ENCODE peak calls at places on chromosomes 16 and 17, in nine cellular contexts. C is neural progenitor cell, M is upper lobe of right lung, P is sigmoid colon, L is psoas muscle, W is IMR-90, X is uterus, Z is lung, V is left ventricle myocardium inferior. R is an unnamed sample. For H3K4me1, the result is how much of the 10 kb centered on the place peaks cover.

GRCh38 chr16:50505115-50505514 is 43.1 kb upstream of the NKD1 start:
- DNase-seq in C (no peak), M (no peak), P (no peak), L (no peak), W (no peak), X (no peak), Z (no peak), V (no peak), R (peak)

GRCh38 chr16:10333321-10334032 is 52.4 kb upstream of the ATF7IP2 start:
- DNase-seq in C (no peak), M (peak), P (no peak), L (no peak), W (no peak), X (no peak), Z (no peak), V (no peak), R (no peak)

GRCh38 chr17:57456622-57457021 is 200.3 kb downstream of the MSI2 start:
- DNase-seq in C (no peak), M (no peak), P (no peak), L (no peak), W (no peak), X (no peak), Z (no peak), V (no peak), R (no peak)

GRCh38 chr16:68656771-68657170 is 11.7 kb downstream of the CDH3 start:
- DNase-seq in C (peak), M (peak), P (peak), L (no peak), W (no peak), X (no peak), Z (no peak), V (no peak), R (no peak)

GRCh38 chr17:47603830-47604229 is 45.9 kb upstream of the KPNB1 start:
- DNase-seq in C (no peak), M (no peak), P (no peak), L (no peak), W (no peak), X (no peak), Z (no peak), V (no peak), R (no peak)

GRCh38 chr17:62800580-62800979 is 7.5 kb downstream of the MARCHF10 start:
- DNase-seq in C (no peak), M (no peak), P (no peak), L (no peak), W (peak), X (no peak), Z (peak), V (no peak), R (peak)

GRCh38 chr17:66276328-66276937 is 26.0 kb upstream of the PRKCA start:
- DNase-seq in C (no peak), M (no peak), P (no peak), L (no peak), W (peak), X (no peak), Z (no peak), V (no peak), R (no peak)

GRCh38 chr17:83068641-83069570 is 10.5 kb upstream of the METRNL start:
- DNase-seq in C (no peak), M (peak), P (peak), L (peak), W (no peak), X (no peak), Z (no peak), V (no peak), R (no peak)

GRCh38 chr16:35598696-35599332 is 2139.4 kb downstream of the TP53TG3F start:
- DNase-seq in C (no peak), M (no peak), P (no peak), L (no peak), W (no peak), X (no peak), Z (no peak), V (no peak), R (no peak)

GRCh38 chr16:50666658-50667496 is 14.2 kb downstream of the SNX20 start:
- DNase-seq in C (no peak), M (no peak), P (no peak), L (no peak), W (no peak), X (no peak), Z (no peak), V (no peak), R (peak)

GRCh38 chr16:55508941-55509920 is at the start of gene LPCAT2:
- DNase-seq in C (peak), M (peak), P (peak), L (peak), W (peak), X (peak), Z (peak), V (peak), R (peak)

GRCh38 chr16:56780646-56781045 is 50.7 kb downstream of the NUP93 start:
- DNase-seq in C (no peak), M (no peak), P (no peak), L (no peak), W (no peak), X (no peak), Z (no peak), V (no peak), R (no peak)

GRCh38 chr16:75733305-75734141 is 7.2 kb upstream of the CPHXL start:
- DNase-seq in C (peak), M (no peak), P (no peak), L (no peak), W (peak), X (peak), Z (no peak), V (no peak), R (no peak)

GRCh38 chr17:61821655-61822054 is 41.7 kb downstream of the BRIP1 start:
- DNase-seq in C (no peak), M (no peak), P (no peak), L (no peak), W (no peak), X (no peak), Z (no peak), V (no peak), R (no peak)

GRCh38 chr16:55494994-55495421 is 13.9 kb upstream of the LPCAT2 start:
- DNase-seq in C (peak), M (no peak), P (peak), L (no peak), W (peak), X (peak), Z (peak), V (no peak), R (peak)

GRCh38 chr17:57913576-57914273 is 41.5 kb downstream of the CUEDC1 start:
- DNase-seq in C (no peak), M (no peak), P (no peak), L (no peak), W (no peak), X (no peak), Z (no peak), V (no peak), R (no peak)

GRCh38 chr16:89922884-89923639 is at the start of gene TUBB3:
- DNase-seq in C (peak), M (peak), P (no peak), L (peak), W (peak), X (no peak), Z (peak), V (peak), R (peak)

GRCh38 chr16:71412270-71413160 is 29.3 kb downstream of the TLE7 start:
- DNase-seq in C (peak), M (peak), P (no peak), L (peak), W (peak), X (peak), Z (peak), V (peak), R (peak)

GRCh38 chr17:30095507-30096244 is 20.9 kb upstream of the NSRP1 start:
- DNase-seq in C (peak), M (no peak), P (no peak), L (no peak), W (peak), X (no peak), Z (no peak), V (no peak), R (peak)

GRCh38 chr17:78040561-78041400 is 82.3 kb downstream of the TNRC6C start:
- DNase-seq in C (no peak), M (peak), P (peak), L (peak), W (peak), X (peak), Z (peak), V (peak), R (peak)

GRCh38 chr17:66734544-66734943 is 100.4 kb upstream of the CACNG5 start:
- DNase-seq in C (no peak), M (no peak), P (peak), L (no peak), W (no peak), X (no peak), Z (no peak), V (no peak), R (no peak)

GRCh38 chr17:2656293-2656692 is 55.3 kb downstream of the CLUH start:
- DNase-seq in C (no peak), M (no peak), P (no peak), L (no peak), W (no peak), X (no peak), Z (no peak), V (no peak), R (no peak)

GRCh38 chr17:17151541-17151940 is 54.6 kb downstream of the PLD6 start:
- DNase-seq in C (no peak), M (no peak), P (no peak), L (no peak), W (peak), X (no peak), Z (no peak), V (no peak), R (no peak)

GRCh38 chr16:78505544-78506371 is 406.3 kb downstream of the WWOX start:
- DNase-seq in C (no peak), M (peak), P (peak), L (peak), W (no peak), X (peak), Z (peak), V (peak), R (peak)

GRCh38 chr16:53456625-53457024 is 22.4 kb downstream of the RBL2 start:
- DNase-seq in C (no peak), M (no peak), P (no peak), L (no peak), W (no peak), X (no peak), Z (no peak), V (no peak), R (no peak)

GRCh38 chr17:32258383-32259121 is 7.1 kb upstream of the RHBDL3 start:
- DNase-seq in C (peak), M (no peak), P (no peak), L (no peak), W (no peak), X (no peak), Z (no peak), V (no peak), R (peak)

GRCh38 chr17:17702821-17703607 is 21.8 kb downstream of the RAI1 start:
- DNase-seq in C (no peak), M (no peak), P (no peak), L (no peak), W (no peak), X (no peak), Z (no peak), V (peak), R (peak)

DNA sequence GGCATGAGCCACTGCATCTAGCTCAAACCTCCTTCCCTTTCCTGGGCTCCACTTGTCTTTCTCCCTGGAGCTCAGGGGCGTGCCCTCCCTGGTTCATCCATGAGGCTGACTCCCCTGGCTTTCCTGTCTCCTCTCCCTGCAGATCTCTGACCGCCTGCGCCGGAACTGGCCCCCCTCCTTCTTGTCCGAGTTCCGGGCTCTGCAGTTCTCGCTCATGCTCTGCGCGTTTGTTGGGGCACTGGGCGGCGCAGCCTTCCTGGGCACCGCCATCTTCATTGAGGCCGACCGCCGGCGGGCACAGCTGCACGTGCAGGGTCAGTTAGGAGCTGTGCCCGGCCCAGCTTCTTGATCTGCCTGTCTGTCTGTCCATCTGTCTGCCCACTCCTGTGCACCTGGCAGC is 1.2 kb upstream of the LAT start:
- DNase-seq in C (no peak), M (no peak), P (no peak), L (no peak), W (no peak), X (no peak), Z (no peak), V (no peak), R (no peak)
- H3K4me3 ChIP-seq in C (no peak), M (no peak), P (no peak), L (no peak), W (no peak), X (no peak), Z (no peak), V (no peak), R (no peak)

GRCh38 chr16:887846-888245 is 82.9 kb downstream of the LMF1 start:
- DNase-seq in C (no peak), M (no peak), P (peak), L (peak), W (no peak), X (no peak), Z (no peak), V (no peak), R (no peak)

GRCh38 chr16:884232-884631 is 83.7 kb upstream of the GNG13 start:
- DNase-seq in C (no peak), M (no peak), P (no peak), L (no peak), W (no peak), X (no peak), Z (no peak), V (no peak), R (no peak)

GRCh38 chr16:885391-885790 is 84.9 kb upstream of the GNG13 start:
- DNase-seq in C (no peak), M (no peak), P (no peak), L (no peak), W (no peak), X (no peak), Z (no peak), V (no peak), R (no peak)

GRCh38 chr16:886802-887731 is 83.7 kb downstream of the LMF1 start:
- DNase-seq in C (peak), M (no peak), P (peak), L (peak), W (no peak), X (no peak), Z (no peak), V (no peak), R (peak)

DNA sequence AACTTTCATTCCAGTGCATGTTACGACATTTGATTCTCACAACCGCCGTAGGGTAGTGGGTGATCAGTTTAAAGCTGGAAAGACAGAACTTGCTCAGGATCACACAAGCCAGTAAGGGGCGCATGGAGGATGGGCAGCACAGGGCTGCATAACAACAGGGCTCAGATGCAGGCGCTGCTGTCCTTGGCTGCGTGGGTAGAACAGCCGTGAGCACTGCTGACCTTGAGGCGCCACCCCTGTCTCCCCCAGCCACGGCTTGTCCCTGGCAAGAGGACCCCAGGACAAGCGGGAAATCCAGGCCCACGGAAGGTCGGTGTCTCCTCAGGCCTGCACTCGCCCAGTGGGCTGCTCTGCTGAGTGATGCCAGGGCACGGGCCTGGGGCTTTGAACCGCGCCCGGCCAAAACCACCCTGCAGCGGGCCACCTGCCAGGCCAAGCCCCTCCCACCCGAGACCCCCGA is 84.7 kb downstream of the LMF1 start:
- DNase-seq in C (peak), M (no peak), P (peak), L (no peak), W (peak), X (no peak), Z (no peak), V (no peak), R (peak)
- H3K27ac ChIP-seq in C (no peak), M (no peak), P (peak), L (no peak), W (no peak), X (no peak), Z (no peak), V (no peak), R (no peak)

GRCh38 chr17:80795737-80796136 is 195.9 kb upstream of the CHMP6 start:
- DNase-seq in C (no peak), M (no peak), P (peak), L (peak), W (no peak), X (no peak), Z (peak), V (peak), R (peak)
- H3K4me1 ChIP-seq in C (under half), M (under half), P (half or more), L (under half), W (under half), X (under half), Z (under half), V (under half), R (under half)

GRCh38 chr17:1644493-1645206 is 882 bp downstream of the SCARF1 start:
- DNase-seq in C (no peak), M (no peak), P (no peak), L (no peak), W (peak), X (no peak), Z (no peak), V (no peak), R (peak)
- H3K4me3 ChIP-seq in C (no peak), M (peak), P (peak), L (peak), W (no peak), X (peak), Z (peak), V (peak), R (no peak)

DNA sequence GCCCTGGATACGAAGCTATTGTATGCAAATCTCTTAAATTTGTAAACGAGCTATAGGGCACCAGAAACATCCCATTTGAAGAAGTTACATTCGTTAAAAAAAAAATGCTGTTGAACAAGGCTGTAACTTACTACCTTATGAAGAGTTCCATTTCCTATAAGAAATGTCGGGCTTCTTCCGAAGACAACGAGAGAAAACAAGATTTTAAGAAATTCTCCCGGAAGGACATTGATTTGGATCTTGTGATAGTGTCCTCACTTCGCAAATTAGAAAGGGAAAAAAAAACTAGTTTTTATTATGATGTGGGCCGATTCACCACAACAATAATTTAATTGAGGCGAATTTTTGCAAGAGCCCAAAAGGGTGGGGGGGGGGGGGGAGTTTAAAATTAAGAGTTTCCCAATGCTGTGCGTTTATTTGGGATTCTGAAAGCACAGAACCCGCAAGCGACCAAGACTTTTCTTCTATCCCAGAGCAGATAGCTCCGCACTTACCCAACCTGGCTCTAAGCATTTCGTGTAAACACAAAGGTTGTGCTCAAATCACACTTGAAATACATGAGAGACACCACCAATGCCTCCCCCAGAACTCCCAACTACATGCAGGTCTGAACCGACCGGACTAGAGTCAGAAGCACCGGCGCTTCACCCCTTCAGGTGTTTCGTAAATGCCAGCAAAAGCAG is 1.4 kb upstream of the SOX9 start:
- DNase-seq in C (no peak), M (no peak), P (no peak), L (no peak), W (no peak), X (no peak), Z (no peak), V (no peak), R (no peak)
- H3K27ac ChIP-seq in C (no peak), M (no peak), P (peak), L (peak), W (no peak), X (no peak), Z (no peak), V (peak), R (no peak)

GRCh38 chr17:45156242-45156641 is 5.4 kb upstream of the HEXIM2 start:
- DNase-seq in C (no peak), M (no peak), P (no peak), L (no peak), W (no peak), X (no peak), Z (no peak), V (no peak), R (no peak)
- H3K4me1 ChIP-seq in C (under half), M (under half), P (half or more), L (half or more), W (under half), X (under half), Z (under half), V (half or more), R (under half)

DNA sequence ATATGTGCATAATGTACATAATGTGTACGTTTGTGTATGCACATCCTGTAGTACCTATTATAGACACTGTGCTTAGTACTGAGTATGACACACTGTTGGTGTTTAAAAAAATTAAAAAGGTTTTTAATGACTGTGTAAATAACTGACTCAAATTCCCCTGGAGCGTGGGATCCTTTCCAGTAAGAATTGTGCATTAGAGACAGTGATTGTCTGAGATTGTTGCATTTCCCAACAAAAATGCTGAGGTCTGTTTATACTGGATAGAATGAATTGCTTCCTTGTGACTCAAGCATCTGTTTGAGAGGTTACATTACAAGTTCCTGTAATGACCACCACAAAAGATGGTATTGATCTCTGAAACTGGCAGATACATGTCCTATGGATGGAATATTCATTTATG is 229.0 kb downstream of the CDH11 start:
- DNase-seq in C (no peak), M (no peak), P (no peak), L (no peak), W (peak), X (no peak), Z (no peak), V (no peak), R (no peak)
- H3K4me3 ChIP-seq in C (no peak), M (no peak), P (no peak), L (no peak), W (no peak), X (no peak), Z (no peak), V (no peak), R (no peak)

DNA sequence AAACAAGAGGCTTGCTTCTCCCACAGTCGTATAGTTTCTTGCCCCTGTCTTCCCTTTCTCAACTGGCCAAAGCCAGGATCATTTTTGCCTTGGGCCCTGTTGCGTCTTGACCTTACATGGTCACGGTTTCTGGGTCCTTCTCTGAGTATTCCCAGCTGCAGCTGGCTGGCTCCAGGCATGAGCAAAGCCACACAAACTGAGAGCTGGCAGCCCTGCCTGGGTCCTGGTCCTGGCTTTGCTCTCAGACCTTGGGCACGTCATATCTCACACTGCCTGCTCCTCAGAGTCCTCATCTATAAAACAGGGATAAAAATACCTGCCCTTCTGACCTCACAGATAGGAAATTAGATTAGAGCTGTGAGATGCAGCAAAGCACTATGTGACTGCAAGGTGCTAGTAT is 277.6 kb downstream of the CBLN1 start:
- DNase-seq in C (no peak), M (no peak), P (peak), L (no peak), W (no peak), X (peak), Z (no peak), V (no peak), R (no peak)
- H3K27ac ChIP-seq in C (no peak), M (no peak), P (peak), L (no peak), W (no peak), X (no peak), Z (no peak), V (no peak), R (no peak)

R was measured in endodermal cell.